ENCODE peak calls at places on chromosomes 13 and 19, in four cellular contexts. One of them, this sample, is unnamed.
A peak's percentile ranks its signal among the peaks of the same experiment; 100 is the strongest.

GRCh38 chr19:42467437-42467760 is 24.7 kb upstream of the CXCL17 start:
- DNase-seq in LoVo: no peak
- DNase-seq in anterior cingulate cortex: no peak
- DNase-seq in posterior vena cava: no peak
- DNase-seq in this sample: no peak

GRCh38 chr13:69565334-69565733 is 542.3 kb upstream of the ATXN8OS start:
- DNase-seq in LoVo: peak; percentile 38
- DNase-seq in anterior cingulate cortex: no peak
- DNase-seq in posterior vena cava: no peak
- DNase-seq in this sample: no peak

GRCh38 chr13:99806671-99807070 is 164.9 kb downstream of the ZIC5 start:
- DNase-seq in LoVo: no peak
- DNase-seq in anterior cingulate cortex: no peak
- DNase-seq in posterior vena cava: no peak
- DNase-seq in this sample: no peak

GRCh38 chr13:27774169-27774568 is 18.1 kb upstream of the GSX1 start:
- DNase-seq in LoVo: no peak
- DNase-seq in anterior cingulate cortex: no peak
- DNase-seq in posterior vena cava: no peak
- DNase-seq in this sample: no peak

GRCh38 chr13:74205313-74205690 is 71.1 kb upstream of the KLF12 start:
- DNase-seq in LoVo: no peak
- DNase-seq in anterior cingulate cortex: no peak
- DNase-seq in posterior vena cava: no peak
- DNase-seq in this sample: no peak

GRCh38 chr19:32219392-32219791 is 126.0 kb upstream of the ZNF507 start:
- DNase-seq in LoVo: no peak
- DNase-seq in anterior cingulate cortex: no peak
- DNase-seq in posterior vena cava: no peak
- DNase-seq in this sample: no peak

GRCh38 chr13:30974350-30974749 is 41.9 kb downstream of the TEX26 start:
- DNase-seq in LoVo: no peak
- DNase-seq in anterior cingulate cortex: no peak
- DNase-seq in posterior vena cava: no peak
- DNase-seq in this sample: no peak

GRCh38 chr13:109764474-109765292 is 21.7 kb downstream of the IRS2 start:
- DNase-seq in LoVo: no peak
- DNase-seq in anterior cingulate cortex: no peak
- DNase-seq in posterior vena cava: no peak
- DNase-seq in this sample: no peak

GRCh38 chr13:35732565-35732964 is 256.1 kb upstream of the MAB21L1 start:
- DNase-seq in LoVo: no peak
- DNase-seq in anterior cingulate cortex: no peak
- DNase-seq in posterior vena cava: no peak
- DNase-seq in this sample: no peak

GRCh38 chr13:111614613-111615012 is 294.2 kb downstream of the TEX29 start:
- DNase-seq in LoVo: no peak
- DNase-seq in anterior cingulate cortex: no peak
- DNase-seq in posterior vena cava: no peak
- DNase-seq in this sample: no peak